ENCODE peak calls at places on chromosome 6, in eight cellular contexts. Q is HCT116, H is hepatocyte, L is small intestine, V is body of pancreas, X is heart left ventricle, M is upper lobe of right lung, R is tibial nerve. S is an unnamed sample.

GRCh38 chr6:73675466-73676098 is 20.4 kb upstream of the CD109 start:
- DNase-seq in H (peak; percentile 88), Q (peak; percentile 67), R (peak; percentile 70), L (peak; percentile 77), M (no peak), X (peak; percentile 72), V (peak; percentile 81), S (peak; percentile 58)

GRCh38 chr6:137808191-137808590 is 58.9 kb upstream of the TNFAIP3 start:
- DNase-seq in R (no peak), M (no peak), X (no peak), V (no peak), H (no peak), L (no peak), Q (no peak), S (no peak)

GRCh38 chr6:162854228-162854627 is 126.5 kb downstream of the PACRG start:
- DNase-seq in H (no peak), R (no peak), M (no peak), V (no peak), L (no peak), Q (no peak), X (no peak), S (no peak)

GRCh38 chr6:40998661-40999060 is 40.4 kb downstream of the UNC5CL start:
- DNase-seq in Q (no peak), L (no peak), V (peak; percentile 37), R (no peak), M (no peak), X (no peak), H (no peak), S (no peak)

GRCh38 chr6:81766482-81767069 is 14.1 kb upstream of the TENT5A start:
- DNase-seq in H (peak; percentile 44), X (no peak), L (no peak), V (peak; percentile 47), M (no peak), R (no peak), Q (no peak), S (no peak)

GRCh38 chr6:20605581-20605980 is 71.3 kb downstream of the CDKAL1 start:
- DNase-seq in H (no peak), X (no peak), R (no peak), Q (no peak), L (no peak), V (no peak), M (no peak), S (no peak)

GRCh38 chr6:111823831-111824607 is 49.2 kb downstream of the FYN start:
- DNase-seq in V (no peak), L (no peak), R (no peak), Q (no peak), M (no peak), X (no peak), H (no peak), S (no peak)

GRCh38 chr6:167537816-167538215 is 212.9 kb downstream of the TTLL2 start:
- DNase-seq in H (no peak), V (no peak), R (no peak), Q (no peak), X (no peak), M (no peak), L (no peak), S (no peak)

GRCh38 chr6:31572041-31572911 is at the start of gene LTA:
- DNase-seq in R (no peak), L (no peak), V (no peak), Q (no peak), H (no peak), X (no peak), M (no peak), S (no peak)

GRCh38 chr6:16018626-16019025 is 110.3 kb upstream of the MYLIP start:
- DNase-seq in V (no peak), R (no peak), Q (no peak), X (no peak), H (no peak), L (no peak), M (no peak), S (no peak)
- H3K9me3 ChIP-seq in V (no peaks in the 10 kb centered on the region), R (no peaks in the 10 kb centered on the region), Q (no peaks in the 10 kb centered on the region), X (no peaks in the 10 kb centered on the region), H (no peaks in the 10 kb centered on the region), L (no peaks in the 10 kb centered on the region), M (no peaks in the 10 kb centered on the region), S (no peaks in the 10 kb centered on the region)

DNA sequence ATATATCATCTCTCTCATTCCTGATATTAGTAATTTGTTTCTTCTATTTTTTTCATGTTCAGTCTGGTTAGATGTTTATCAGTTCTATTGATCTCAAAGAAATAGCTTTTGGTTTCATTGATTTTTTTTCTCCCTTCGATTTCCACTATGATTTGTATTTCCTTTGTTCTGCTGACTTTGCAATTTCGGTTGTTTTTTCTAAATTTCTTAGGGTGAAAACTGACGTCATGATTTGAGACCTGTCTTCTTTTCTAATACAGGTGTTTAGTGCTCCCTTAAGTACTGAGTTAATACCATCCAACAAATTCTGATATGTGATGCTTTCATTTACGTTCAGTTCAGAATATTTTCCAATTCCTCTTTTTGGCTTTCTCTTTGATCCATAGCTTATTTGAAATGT is 25.2 kb downstream of the STX7 start:
- DNase-seq in V (no peak), H (no peak), Q (no peak), X (no peak), M (no peak), L (no peak), R (no peak), S (no peak)
- H3K4me1 ChIP-seq in V (peaks cover 8% of the 10 kb centered on the region), H (peaks cover 4% of the 10 kb centered on the region), Q (no peaks in the 10 kb centered on the region), X (peaks cover 19% of the 10 kb centered on the region), M (peaks cover 27% of the 10 kb centered on the region), L (no peaks in the 10 kb centered on the region), R (peaks cover 23% of the 10 kb centered on the region), S (peaks cover 15% of the 10 kb centered on the region)

DNA sequence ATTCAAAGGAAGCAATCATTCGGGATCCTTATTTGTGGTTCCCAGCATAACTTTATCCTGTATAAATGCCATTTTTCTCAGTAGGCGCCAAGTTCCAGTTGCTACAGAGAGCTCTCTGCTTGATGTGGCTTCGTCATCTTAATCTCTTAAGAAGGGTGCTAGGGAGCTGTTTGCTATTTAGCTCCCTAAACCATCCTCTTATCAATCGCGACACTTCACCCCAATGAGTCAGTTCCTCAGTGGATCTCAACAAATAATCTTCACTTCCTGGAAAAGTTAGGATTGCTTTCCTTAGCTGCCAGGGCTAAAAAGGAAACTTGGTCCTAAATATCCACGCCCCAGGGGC is 1.3 kb upstream of the NKAIN2 start:
- DNase-seq in L (no peak), H (peak; percentile 5), V (no peak), M (no peak), Q (no peak), R (no peak), X (no peak), S (no peak)
- H3K4me3 ChIP-seq in L (no peak overlapping the region), H (no peak overlapping the region), V (no peak overlapping the region), M (peak overlapping the region; percentile 47), Q (no peak overlapping the region), R (peak overlapping the region; percentile 85), X (no peak overlapping the region), S (peak overlapping the region; percentile 74)

GRCh38 chr6:4840169-4840568 is 64.0 kb downstream of the CDYL start:
- DNase-seq in V (no peak), M (no peak), H (no peak), L (no peak), X (no peak), R (no peak), Q (no peak), S (no peak)
- H3K9me3 ChIP-seq in V (no peaks in the 10 kb centered on the region), M (peaks cover 13% of the 10 kb centered on the region), H (peaks cover 8% of the 10 kb centered on the region), L (no peaks in the 10 kb centered on the region), X (peaks cover 28% of the 10 kb centered on the region), R (no peaks in the 10 kb centered on the region), Q (no peaks in the 10 kb centered on the region), S (no peaks in the 10 kb centered on the region)

GRCh38 chr6:108165714-108166663 is at the start of gene NR2E1:
- DNase-seq in V (no peak), R (no peak), M (no peak), X (no peak), H (no peak), Q (no peak), L (no peak), S (no peak)
- H3K4me1 ChIP-seq in V (peaks cover 43% of the 10 kb centered on the region), R (peaks cover 45% of the 10 kb centered on the region), M (peaks cover 50% of the 10 kb centered on the region), X (peaks cover 32% of the 10 kb centered on the region), H (peaks cover 50% of the 10 kb centered on the region), Q (no peaks in the 10 kb centered on the region), L (peaks cover 4% of the 10 kb centered on the region), S (peaks cover 4% of the 10 kb centered on the region)

GRCh38 chr6:119533603-119534279 is 184.2 kb upstream of the MAN1A1 start:
- DNase-seq in M (no peak), R (no peak), V (no peak), X (no peak), Q (peak; percentile 58), H (no peak), L (no peak), S (no peak)
- H3K4me3 ChIP-seq in M (no peak overlapping the region), R (no peak overlapping the region), V (no peak overlapping the region), X (no peak overlapping the region), Q (no peak overlapping the region), H (no peak overlapping the region), L (no peak overlapping the region), S (no peak overlapping the region)

GRCh38 chr6:72588155-72588554 is 33.7 kb upstream of the KCNQ5 start:
- DNase-seq in H (no peak), L (no peak), X (no peak), V (no peak), Q (no peak), M (no peak), R (no peak), S (no peak)

DNA sequence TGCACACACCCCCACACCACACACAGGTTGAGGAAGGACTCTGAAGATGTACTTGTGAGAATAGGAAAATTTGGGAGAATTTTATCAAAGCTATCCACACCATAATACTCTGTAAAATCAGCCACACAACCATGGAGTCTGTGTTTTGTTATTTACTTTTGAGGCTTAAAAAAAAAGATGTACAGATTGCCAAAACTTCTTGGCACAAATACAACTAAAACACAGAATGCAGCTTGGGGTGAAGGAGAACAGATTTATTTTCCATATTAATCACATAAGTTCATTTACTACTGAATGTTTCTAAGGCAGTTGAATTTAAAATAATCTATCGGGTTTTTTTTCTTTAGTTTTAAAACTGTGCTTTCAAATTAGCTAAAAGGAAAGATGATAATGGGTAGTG is 32.8 kb upstream of the KCNQ5 start:
- DNase-seq in V (no peak), R (no peak), L (no peak), M (no peak), Q (no peak), X (no peak), H (no peak), S (no peak)
- H3K9me3 ChIP-seq in V (no peaks in the 10 kb centered on the region), R (no peaks in the 10 kb centered on the region), L (no peaks in the 10 kb centered on the region), M (no peaks in the 10 kb centered on the region), Q (no peaks in the 10 kb centered on the region), X (no peaks in the 10 kb centered on the region), H (no peaks in the 10 kb centered on the region), S (no peaks in the 10 kb centered on the region)